ENCODE peak calls at places on chromosome 3, in eight cellular contexts. One of them, this sample, is unnamed.
A peak's percentile ranks its signal among the peaks of the same experiment; 100 is the strongest.

GRCh38 chr3:99542771-99543518 is 95.4 kb upstream of the COL8A1 start:
- DNase-seq in left ventricle myocardium inferior: no peak
- DNase-seq in RWPE2: peak; percentile 67
- DNase-seq in mesendoderm: peak; percentile 71
- DNase-seq in heart left ventricle: no peak
- DNase-seq in testis: no peak
- DNase-seq in GM23248: no peak
- DNase-seq in lower lobe of right lung: no peak
- DNase-seq in this sample: no peak

GRCh38 chr3:11643212-11644087 is at the start of gene VGLL4:
- DNase-seq in lower lobe of right lung: peak; percentile 91
- DNase-seq in left ventricle myocardium inferior: peak; percentile 93
- DNase-seq in mesendoderm: peak; percentile 99
- DNase-seq in RWPE2: peak; percentile 78
- DNase-seq in heart left ventricle: peak; percentile 94
- DNase-seq in GM23248: peak; percentile 95
- DNase-seq in testis: peak; percentile 95
- DNase-seq in this sample: peak; percentile 92

GRCh38 chr3:143447491-143447890 is 327.9 kb downstream of the CHST2 start:
- DNase-seq in lower lobe of right lung: no peak
- DNase-seq in GM23248: no peak
- DNase-seq in testis: no peak
- DNase-seq in RWPE2: no peak
- DNase-seq in heart left ventricle: no peak
- DNase-seq in left ventricle myocardium inferior: no peak
- DNase-seq in mesendoderm: no peak
- DNase-seq in this sample: no peak

GRCh38 chr3:114393367-114394072 is 99.7 kb downstream of the TIGIT start:
- DNase-seq in RWPE2: no peak
- DNase-seq in heart left ventricle: peak; percentile 33
- DNase-seq in GM23248: peak; percentile 47
- DNase-seq in testis: no peak
- DNase-seq in lower lobe of right lung: no peak
- DNase-seq in left ventricle myocardium inferior: no peak
- DNase-seq in mesendoderm: no peak
- DNase-seq in this sample: no peak

GRCh38 chr3:196659901-196660351 is 20.4 kb downstream of the NRROS start:
- DNase-seq in RWPE2: no peak
- DNase-seq in mesendoderm: no peak
- DNase-seq in left ventricle myocardium inferior: no peak
- DNase-seq in testis: no peak
- DNase-seq in lower lobe of right lung: no peak
- DNase-seq in heart left ventricle: no peak
- DNase-seq in GM23248: no peak
- DNase-seq in this sample: no peak

GRCh38 chr3:184525337-184526157 is 36.0 kb upstream of the EPHB3 start:
- DNase-seq in heart left ventricle: no peak
- DNase-seq in testis: no peak
- DNase-seq in GM23248: peak; percentile 20
- DNase-seq in left ventricle myocardium inferior: no peak
- DNase-seq in mesendoderm: peak; percentile 83
- DNase-seq in RWPE2: no peak
- DNase-seq in lower lobe of right lung: no peak
- DNase-seq in this sample: peak; percentile 27

GRCh38 chr3:46713898-46714552 is 3.6 kb downstream of the PRSS50 start:
- DNase-seq in testis: peak; percentile 13
- DNase-seq in GM23248: no peak
- DNase-seq in mesendoderm: no peak
- DNase-seq in RWPE2: peak; percentile 58
- DNase-seq in left ventricle myocardium inferior: no peak
- DNase-seq in lower lobe of right lung: no peak
- DNase-seq in heart left ventricle: no peak
- DNase-seq in this sample: no peak

GRCh38 chr3:191529992-191530391 is 69.0 kb downstream of the PYDC2 start:
- DNase-seq in left ventricle myocardium inferior: no peak
- DNase-seq in heart left ventricle: no peak
- DNase-seq in testis: no peak
- DNase-seq in GM23248: no peak
- DNase-seq in lower lobe of right lung: no peak
- DNase-seq in mesendoderm: no peak
- DNase-seq in RWPE2: no peak
- DNase-seq in this sample: no peak

GRCh38 chr3:29759443-29760033 is 478.7 kb downstream of the RBMS3 start:
- DNase-seq in testis: no peak
- DNase-seq in lower lobe of right lung: no peak
- DNase-seq in heart left ventricle: peak; percentile 26
- DNase-seq in GM23248: peak; percentile 70
- DNase-seq in left ventricle myocardium inferior: no peak
- DNase-seq in mesendoderm: no peak
- DNase-seq in RWPE2: no peak
- DNase-seq in this sample: no peak

GRCh38 chr3:153970735-153971347 is 150.3 kb upstream of the ARHGEF26 start:
- DNase-seq in GM23248: peak; percentile 31
- DNase-seq in heart left ventricle: no peak
- DNase-seq in mesendoderm: no peak
- DNase-seq in RWPE2: no peak
- DNase-seq in left ventricle myocardium inferior: no peak
- DNase-seq in lower lobe of right lung: no peak
- DNase-seq in testis: no peak
- DNase-seq in this sample: no peak

GRCh38 chr3:25589783-25590258 is 74.9 kb downstream of the TOP2B start:
- DNase-seq in heart left ventricle: peak; percentile 61
- DNase-seq in testis: peak; percentile 26
- DNase-seq in GM23248: no peak
- DNase-seq in RWPE2: no peak
- DNase-seq in lower lobe of right lung: no peak
- DNase-seq in left ventricle myocardium inferior: no peak
- DNase-seq in mesendoderm: no peak
- DNase-seq in this sample: no peak
- H3K27ac ChIP-seq in heart left ventricle: peak overlapping the region; percentile 74
- H3K27ac ChIP-seq in testis: no peak overlapping the region
- H3K27ac ChIP-seq in GM23248: no peak overlapping the region
- H3K27ac ChIP-seq in RWPE2: no peak overlapping the region
- H3K27ac ChIP-seq in lower lobe of right lung: no peak overlapping the region
- H3K27ac ChIP-seq in left ventricle myocardium inferior: peak overlapping the region; percentile 80
- H3K27ac ChIP-seq in mesendoderm: no peak overlapping the region
- H3K27ac ChIP-seq in this sample: no peak overlapping the region

GRCh38 chr3:42685891-42686820 is 819 bp downstream of the KLHL40 start:
- DNase-seq in testis: no peak
- DNase-seq in left ventricle myocardium inferior: peak; percentile 13
- DNase-seq in lower lobe of right lung: peak; percentile 39
- DNase-seq in GM23248: no peak
- DNase-seq in mesendoderm: no peak
- DNase-seq in RWPE2: peak; percentile 42
- DNase-seq in heart left ventricle: no peak
- DNase-seq in this sample: no peak
- H3K4me3 ChIP-seq in testis: peak overlapping the region; percentile 25
- H3K4me3 ChIP-seq in left ventricle myocardium inferior: peak overlapping the region; percentile 34
- H3K4me3 ChIP-seq in lower lobe of right lung: peak overlapping the region; percentile 20
- H3K4me3 ChIP-seq in GM23248: no peak overlapping the region
- H3K4me3 ChIP-seq in mesendoderm: no peak overlapping the region
- H3K4me3 ChIP-seq in RWPE2: no peak overlapping the region
- H3K4me3 ChIP-seq in heart left ventricle: peak overlapping the region; percentile 15
- H3K4me3 ChIP-seq in this sample: no peak overlapping the region

DNA sequence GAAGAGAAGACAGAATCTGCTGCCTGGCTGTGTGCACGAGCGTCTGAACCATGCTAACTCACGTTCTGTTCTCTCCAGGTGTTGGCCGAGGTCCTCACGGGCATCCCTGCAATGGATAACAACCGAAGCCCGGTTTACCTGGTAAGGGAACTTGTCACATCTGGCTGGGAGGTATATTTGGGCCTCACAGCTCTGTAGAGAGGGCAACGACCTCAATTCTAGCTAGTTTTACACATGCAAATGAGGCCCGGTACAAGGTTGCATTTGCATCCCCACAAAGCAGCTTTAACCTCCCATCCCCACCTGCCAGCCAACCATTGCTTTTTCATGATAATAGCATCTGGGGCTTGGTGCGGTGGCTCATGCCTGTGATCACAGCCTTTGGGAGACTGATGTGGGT is 22.0 kb upstream of the TATDN2 start:
- DNase-seq in left ventricle myocardium inferior: no peak
- DNase-seq in RWPE2: no peak
- DNase-seq in heart left ventricle: no peak
- DNase-seq in mesendoderm: no peak
- DNase-seq in GM23248: no peak
- DNase-seq in testis: no peak
- DNase-seq in lower lobe of right lung: no peak
- DNase-seq in this sample: no peak
- H3K27ac ChIP-seq in left ventricle myocardium inferior: no peak overlapping the region
- H3K27ac ChIP-seq in RWPE2: no peak overlapping the region
- H3K27ac ChIP-seq in heart left ventricle: no peak overlapping the region
- H3K27ac ChIP-seq in mesendoderm: no peak overlapping the region
- H3K27ac ChIP-seq in GM23248: no peak overlapping the region
- H3K27ac ChIP-seq in testis: no peak overlapping the region
- H3K27ac ChIP-seq in lower lobe of right lung: no peak overlapping the region
- H3K27ac ChIP-seq in this sample: no peak overlapping the region

GRCh38 chr3:71585891-71586809 is 2.6 kb upstream of the FOXP1 start:
- DNase-seq in GM23248: peak; percentile 60
- DNase-seq in left ventricle myocardium inferior: no peak
- DNase-seq in lower lobe of right lung: no peak
- DNase-seq in heart left ventricle: no peak
- DNase-seq in mesendoderm: peak; percentile 22
- DNase-seq in RWPE2: no peak
- DNase-seq in testis: no peak
- DNase-seq in this sample: no peak
- H3K4me3 ChIP-seq in GM23248: peak overlapping the region; percentile 93
- H3K4me3 ChIP-seq in left ventricle myocardium inferior: no peak overlapping the region
- H3K4me3 ChIP-seq in lower lobe of right lung: no peak overlapping the region
- H3K4me3 ChIP-seq in heart left ventricle: no peak overlapping the region
- H3K4me3 ChIP-seq in mesendoderm: no peak overlapping the region
- H3K4me3 ChIP-seq in RWPE2: no peak overlapping the region
- H3K4me3 ChIP-seq in testis: no peak overlapping the region
- H3K4me3 ChIP-seq in this sample: no peak overlapping the region

GRCh38 chr3:57893156-57893555 is 115.1 kb upstream of the FLNB start:
- DNase-seq in RWPE2: no peak
- DNase-seq in lower lobe of right lung: no peak
- DNase-seq in left ventricle myocardium inferior: no peak
- DNase-seq in heart left ventricle: no peak
- DNase-seq in testis: no peak
- DNase-seq in GM23248: no peak
- DNase-seq in mesendoderm: no peak
- DNase-seq in this sample: no peak

GRCh38 chr3:57892423-57892822 is 115.8 kb upstream of the FLNB start:
- DNase-seq in testis: no peak
- DNase-seq in lower lobe of right lung: no peak
- DNase-seq in mesendoderm: no peak
- DNase-seq in RWPE2: no peak
- DNase-seq in heart left ventricle: no peak
- DNase-seq in left ventricle myocardium inferior: no peak
- DNase-seq in GM23248: peak; percentile 53
- DNase-seq in this sample: no peak

GRCh38 chr3:57896046-57896445 is 112.2 kb upstream of the FLNB start:
- DNase-seq in GM23248: no peak
- DNase-seq in left ventricle myocardium inferior: no peak
- DNase-seq in RWPE2: no peak
- DNase-seq in lower lobe of right lung: no peak
- DNase-seq in heart left ventricle: no peak
- DNase-seq in mesendoderm: no peak
- DNase-seq in testis: peak; percentile 83
- DNase-seq in this sample: no peak

GRCh38 chr3:57893668-57894067 is 114.6 kb upstream of the FLNB start:
- DNase-seq in lower lobe of right lung: no peak
- DNase-seq in testis: peak; percentile 67
- DNase-seq in heart left ventricle: no peak
- DNase-seq in GM23248: no peak
- DNase-seq in mesendoderm: no peak
- DNase-seq in left ventricle myocardium inferior: no peak
- DNase-seq in RWPE2: no peak
- DNase-seq in this sample: no peak

GRCh38 chr3:57896691-57897090 is 111.5 kb upstream of the FLNB start:
- DNase-seq in testis: no peak
- DNase-seq in lower lobe of right lung: no peak
- DNase-seq in mesendoderm: no peak
- DNase-seq in heart left ventricle: no peak
- DNase-seq in GM23248: no peak
- DNase-seq in RWPE2: no peak
- DNase-seq in left ventricle myocardium inferior: no peak
- DNase-seq in this sample: no peak
- H3K27ac ChIP-seq in testis: peak overlapping the region; percentile 79
- H3K27ac ChIP-seq in lower lobe of right lung: no peak overlapping the region
- H3K27ac ChIP-seq in mesendoderm: no peak overlapping the region
- H3K27ac ChIP-seq in heart left ventricle: peak overlapping the region; percentile 87
- H3K27ac ChIP-seq in GM23248: no peak overlapping the region
- H3K27ac ChIP-seq in RWPE2: no peak overlapping the region
- H3K27ac ChIP-seq in left ventricle myocardium inferior: peak overlapping the region; percentile 28
- H3K27ac ChIP-seq in this sample: no peak overlapping the region